ENCODE peak calls at places on chromosomes 13 and 19, in four cellular contexts. S is K562, U is breast epithelium, Y is tibial nerve. K is an unnamed sample.

GRCh38 chr13:46662690-46663089 is 109.7 kb downstream of the LRCH1 start:
- DNase-seq in S (no peak), U (no peak), Y (no peak), K (no peak)

GRCh38 chr19:50204811-50205675 is 1.6 kb downstream of the MYH14 start:
- DNase-seq in U (peak), S (peak), Y (no peak), K (no peak)

GRCh38 chr13:86399572-86399971 is 600.4 kb upstream of the SLITRK6 start:
- DNase-seq in S (no peak), Y (no peak), U (no peak), K (no peak)

GRCh38 chr13:107117327-107118012 is 549.5 kb upstream of the ARGLU1 start:
- DNase-seq in Y (no peak), S (no peak), U (no peak), K (no peak)

GRCh38 chr19:31257025-31257424 is 92.2 kb downstream of the TSHZ3 start:
- DNase-seq in U (no peak), S (no peak), Y (no peak), K (no peak)

GRCh38 chr19:58575183-58576041 is 2.3 kb upstream of the MZF1 start:
- DNase-seq in U (peak), Y (peak), S (peak), K (peak)

GRCh38 chr13:79481685-79482052 is 714 bp downstream of the NDFIP2 start:
- DNase-seq in Y (no peak), U (no peak), S (peak), K (no peak)

GRCh38 chr19:39469036-39469435 is 11.6 kb upstream of the TIMM50 start:
- DNase-seq in S (no peak), U (no peak), Y (no peak), K (no peak)

GRCh38 chr13:105969761-105970160 is 565.7 kb downstream of the EFNB2 start:
- DNase-seq in S (no peak), U (no peak), Y (no peak), K (no peak)

GRCh38 chr13:108915634-108916497 is 286.5 kb downstream of the MYO16 start:
- DNase-seq in Y (peak), U (peak), S (peak), K (peak)

GRCh38 chr19:13902993-13903555 is 2.8 kb downstream of the BRME1 start:
- DNase-seq in Y (no peak), S (no peak), U (no peak), K (no peak)

GRCh38 chr13:62643007-62643483 is 1227.4 kb upstream of the PCDH20 start:
- DNase-seq in Y (no peak), S (no peak), U (no peak), K (no peak)

GRCh38 chr19:40741527-40742390 is 8.5 kb downstream of the ACTMAP start:
- DNase-seq in S (no peak), Y (no peak), U (no peak), K (no peak)

GRCh38 chr19:35240322-35240721 is 8.5 kb upstream of the LSR start:
- DNase-seq in S (no peak), Y (no peak), U (no peak), K (no peak)

GRCh38 chr13:95805921-95806320 is 129.0 kb downstream of the DNAJC3 start:
- DNase-seq in Y (no peak), S (no peak), U (no peak), K (no peak)
- TF ChIP-seq POLR2A in Y (no peak), S (no peak), U (no peak), K (no peak)

GRCh38 chr19:4391701-4392543 is 8.4 kb downstream of the SH3GL1 start:
- DNase-seq in Y (no peak), U (no peak), S (no peak), K (no peak)
- TF ChIP-seq POLR2A in Y (no peak), U (no peak), S (no peak), K (no peak)

GRCh38 chr19:53870485-53870844 is 2.8 kb downstream of the MYADM start:
- DNase-seq in Y (no peak), U (no peak), S (no peak), K (no peak)
- TF ChIP-seq POLR2A in Y (no peak), U (no peak), S (peak), K (no peak)

GRCh38 chr19:57279418-57280164 is 694 bp upstream of the ZNF460 start:
- DNase-seq in U (peak), Y (peak), S (peak), K (peak)
- TF ChIP-seq POLR2A in U (peak), Y (peak), S (peak), K (peak)

DNA sequence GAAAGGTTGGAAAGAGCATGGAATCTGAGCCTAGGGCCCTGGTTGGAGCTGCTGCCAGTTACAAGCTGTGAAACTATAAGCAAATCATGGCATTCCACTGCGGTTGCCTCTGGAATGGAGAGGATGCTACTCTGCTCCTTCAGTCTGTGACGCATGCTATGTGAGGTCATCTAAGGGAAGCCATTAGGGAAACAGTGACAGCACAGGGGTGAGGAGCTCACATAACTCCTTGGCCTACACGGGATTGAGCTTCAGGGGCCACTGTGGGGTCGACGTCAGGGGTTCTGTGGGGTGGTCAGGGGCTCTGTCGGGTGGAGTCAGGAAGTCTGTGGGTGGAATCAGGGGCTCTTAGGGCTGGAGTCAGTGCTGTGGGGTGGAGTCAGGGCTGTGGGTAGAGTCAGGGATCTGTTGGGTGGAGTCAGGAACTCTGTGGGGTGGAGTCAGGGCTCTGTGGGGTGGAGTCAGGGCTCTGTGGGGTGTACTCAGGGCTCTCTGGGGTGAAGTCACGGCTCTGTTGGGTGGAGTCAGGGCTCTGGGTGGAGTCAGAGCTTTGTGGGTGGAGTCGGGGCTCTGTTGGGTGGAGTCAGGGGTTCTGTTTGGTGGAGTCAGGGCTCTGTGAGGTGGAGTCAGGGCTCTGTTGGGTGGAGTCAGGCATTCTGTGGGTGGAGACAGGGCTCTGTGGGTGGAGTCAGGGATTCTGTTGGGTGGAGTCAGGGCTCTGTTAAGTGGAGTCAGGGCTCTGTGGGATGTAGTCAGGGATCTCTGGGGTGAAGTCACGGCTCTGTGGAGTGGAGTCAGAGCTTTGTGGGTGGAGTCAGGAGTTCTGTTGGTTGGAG is 35.8 kb upstream of the MEDAG start:
- DNase-seq in S (peak), U (no peak), Y (peak), K (no peak)
- TF ChIP-seq POLR2A in S (no peak), U (no peak), Y (no peak), K (peak)

GRCh38 chr19:47486900-47487299 is 2.9 kb upstream of the KPTN start:
- DNase-seq in U (no peak), Y (no peak), S (no peak), K (no peak)
- TF ChIP-seq POLR2A in U (no peak), Y (no peak), S (no peak), K (no peak)

DNA sequence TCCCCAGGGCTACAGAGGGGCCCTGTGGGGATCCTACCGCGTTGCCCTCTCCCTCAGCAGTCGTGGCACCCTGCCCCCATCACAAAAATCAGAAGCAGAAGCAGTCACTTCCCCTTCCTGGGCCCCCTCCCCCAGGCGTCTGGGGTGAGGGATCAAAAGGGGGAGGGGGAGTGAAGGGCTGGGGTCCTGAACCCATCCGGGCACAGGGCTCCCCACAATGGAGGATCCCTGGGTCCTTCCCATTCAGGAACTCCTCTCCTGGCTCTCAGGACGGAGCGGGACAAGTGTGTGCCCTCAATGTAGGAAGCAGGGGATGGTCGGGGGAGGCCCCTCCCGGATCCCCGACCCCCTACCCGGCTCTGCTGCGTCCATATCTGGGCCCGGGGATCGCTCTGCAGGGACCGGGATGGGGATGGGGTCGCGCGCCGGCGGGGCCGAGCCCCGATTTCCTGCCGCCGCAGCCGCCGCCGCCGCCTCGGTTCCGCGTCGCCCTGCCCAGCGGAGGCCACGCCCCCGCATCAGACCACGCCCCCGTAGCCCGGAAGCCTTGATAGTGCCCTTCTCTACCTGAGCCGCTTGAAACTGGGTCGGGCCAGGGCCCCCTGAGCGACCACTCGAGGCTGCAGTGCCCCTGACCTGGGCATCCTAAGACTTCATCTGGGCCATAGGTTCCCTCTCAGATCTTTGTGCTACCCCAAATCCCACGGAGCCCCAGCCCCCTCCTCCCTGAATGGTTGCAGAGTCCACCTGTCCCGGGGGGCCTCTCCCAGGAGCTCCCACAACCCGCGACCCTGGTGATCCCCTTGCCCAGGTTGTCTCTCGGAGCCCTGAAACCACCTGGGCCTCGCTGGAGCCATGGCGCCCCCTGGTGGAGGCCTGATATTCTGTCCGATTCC is at the start of gene GMIP:
- DNase-seq in S (peak), Y (peak), U (peak), K (peak)
- TF ChIP-seq POLR2A in S (peak), Y (no peak), U (no peak), K (peak)

GRCh38 chr13:44920013-44920412 is 69.3 kb downstream of the NUFIP1 start:
- DNase-seq in Y (no peak), U (no peak), S (no peak), K (no peak)

GRCh38 chr13:44915962-44916361 is 73.3 kb downstream of the NUFIP1 start:
- DNase-seq in Y (no peak), U (no peak), S (no peak), K (no peak)

GRCh38 chr13:44917589-44918322 is 71.5 kb downstream of the NUFIP1 start:
- DNase-seq in S (peak), Y (peak), U (peak), K (peak)

GRCh38 chr13:44919103-44919804 is 70.0 kb downstream of the NUFIP1 start:
- DNase-seq in U (no peak), Y (no peak), S (no peak), K (no peak)

GRCh38 chr13:44918323-44919102 is 70.8 kb downstream of the NUFIP1 start:
- DNase-seq in S (peak), U (peak), Y (peak), K (peak)
- TF ChIP-seq POLR2A in S (peak), U (no peak), Y (no peak), K (peak)

DNA sequence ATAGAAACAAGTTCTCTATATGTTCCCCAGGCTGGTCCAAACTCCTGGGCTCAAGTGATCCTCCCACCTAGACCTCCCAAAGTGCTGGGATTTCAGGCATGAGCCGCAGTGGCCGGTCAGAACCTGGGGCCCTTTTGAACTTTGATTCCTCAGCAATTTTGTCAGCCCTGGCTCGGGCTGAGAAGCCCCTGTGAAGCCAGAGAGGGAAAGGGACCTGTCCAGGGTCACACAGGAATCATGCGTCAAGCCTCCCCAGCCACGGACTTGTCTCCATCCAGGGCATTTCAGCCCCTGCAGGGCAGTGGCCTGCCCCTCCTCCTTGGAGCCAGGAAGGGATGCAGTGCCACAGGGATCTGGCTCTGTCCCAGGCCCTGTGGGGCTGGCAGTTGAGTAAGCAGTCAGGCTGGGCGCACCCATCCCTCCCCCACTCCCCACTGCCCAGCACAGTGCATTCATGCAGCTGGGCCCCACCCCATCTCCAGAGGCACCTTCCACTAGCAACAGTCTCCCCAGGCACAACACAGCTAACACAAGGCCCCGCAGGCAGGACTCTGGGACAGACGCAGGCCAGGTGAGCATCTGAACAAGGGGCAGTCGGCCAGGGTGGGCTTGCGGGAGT is at the start of gene CAPS:
- DNase-seq in S (no peak), Y (no peak), U (peak), K (peak)
- TF ChIP-seq POLR2A in S (no peak), Y (no peak), U (no peak), K (no peak)

K was measured in H54.